ENCODE peak calls at places on chromosomes 7 and 10, in seven cellular contexts. One of them, this sample, is unnamed.

GRCh38 chr10:77321868-77322267 is 315.7 kb downstream of the KCNMA1 start:
- ATAC-seq in lung: no peak
- ATAC-seq in foreskin keratinocyte: no peak
- ATAC-seq in lower lobe of right lung: no peak
- ATAC-seq in mucosa of descending colon: no peak
- ATAC-seq in GM12878: no peak
- ATAC-seq in HCT116: no peak
- ATAC-seq in this sample: no peak

GRCh38 chr10:99435986-99436633 is 5.7 kb upstream of the GOT1 start:
- ATAC-seq in lung: peak; percentile 42
- ATAC-seq in HCT116: peak; percentile 58
- ATAC-seq in mucosa of descending colon: peak; percentile 37
- ATAC-seq in GM12878: peak; percentile 77
- ATAC-seq in foreskin keratinocyte: peak; percentile 64
- ATAC-seq in lower lobe of right lung: peak; percentile 61
- ATAC-seq in this sample: peak; percentile 40

GRCh38 chr10:123618224-123618623 is 47.9 kb upstream of the GPR26 start:
- ATAC-seq in lower lobe of right lung: no peak
- ATAC-seq in HCT116: no peak
- ATAC-seq in mucosa of descending colon: no peak
- ATAC-seq in GM12878: no peak
- ATAC-seq in lung: no peak
- ATAC-seq in foreskin keratinocyte: no peak
- ATAC-seq in this sample: no peak

GRCh38 chr7:114629762-114630161 is 215.1 kb downstream of the FOXP2 start:
- ATAC-seq in mucosa of descending colon: no peak
- ATAC-seq in GM12878: no peak
- ATAC-seq in foreskin keratinocyte: no peak
- ATAC-seq in lower lobe of right lung: no peak
- ATAC-seq in HCT116: no peak
- ATAC-seq in lung: no peak
- ATAC-seq in this sample: no peak

GRCh38 chr7:158887594-158887993 is 31.2 kb downstream of the DYNC2I1 start:
- ATAC-seq in lung: no peak
- ATAC-seq in foreskin keratinocyte: no peak
- ATAC-seq in HCT116: no peak
- ATAC-seq in GM12878: no peak
- ATAC-seq in lower lobe of right lung: no peak
- ATAC-seq in mucosa of descending colon: no peak
- ATAC-seq in this sample: no peak

GRCh38 chr10:6269953-6270867 is 67.5 kb downstream of the PFKFB3 start:
- ATAC-seq in mucosa of descending colon: peak; percentile 64
- ATAC-seq in lung: peak; percentile 25
- ATAC-seq in HCT116: no peak
- ATAC-seq in GM12878: peak; percentile 80
- ATAC-seq in foreskin keratinocyte: peak; percentile 3
- ATAC-seq in lower lobe of right lung: peak; percentile 33
- ATAC-seq in this sample: no peak

GRCh38 chr7:94266278-94266677 is 128.4 kb upstream of the COL1A2 start:
- ATAC-seq in lower lobe of right lung: peak; percentile 85
- ATAC-seq in foreskin keratinocyte: no peak
- ATAC-seq in lung: peak; percentile 72
- ATAC-seq in GM12878: no peak
- ATAC-seq in mucosa of descending colon: no peak
- ATAC-seq in HCT116: no peak
- ATAC-seq in this sample: peak; percentile 84

GRCh38 chr10:52746169-52746568 is 26.4 kb downstream of the MBL2 start:
- ATAC-seq in foreskin keratinocyte: no peak
- ATAC-seq in HCT116: peak; percentile 91
- ATAC-seq in mucosa of descending colon: peak; percentile 36
- ATAC-seq in lung: no peak
- ATAC-seq in GM12878: no peak
- ATAC-seq in lower lobe of right lung: no peak
- ATAC-seq in this sample: no peak

GRCh38 chr7:114916261-114916892 is 5.5 kb upstream of the MDFIC start:
- ATAC-seq in HCT116: no peak
- ATAC-seq in mucosa of descending colon: peak; percentile 76
- ATAC-seq in GM12878: peak; percentile 91
- ATAC-seq in lung: no peak
- ATAC-seq in foreskin keratinocyte: no peak
- ATAC-seq in lower lobe of right lung: no peak
- ATAC-seq in this sample: no peak

GRCh38 chr10:36681751-36682633 is 443.4 kb upstream of the ANKRD30A start:
- ATAC-seq in GM12878: no peak
- ATAC-seq in mucosa of descending colon: no peak
- ATAC-seq in HCT116: no peak
- ATAC-seq in foreskin keratinocyte: no peak
- ATAC-seq in lower lobe of right lung: no peak
- ATAC-seq in lung: no peak
- ATAC-seq in this sample: no peak

GRCh38 chr10:68506406-68506805 is 20.9 kb downstream of the SLC25A16 start:
- ATAC-seq in lung: no peak
- ATAC-seq in HCT116: no peak
- ATAC-seq in mucosa of descending colon: peak; percentile 88
- ATAC-seq in GM12878: no peak
- ATAC-seq in foreskin keratinocyte: no peak
- ATAC-seq in lower lobe of right lung: no peak
- ATAC-seq in this sample: no peak

GRCh38 chr10:79322616-79323566 is 24.4 kb upstream of the PPIF start:
- ATAC-seq in HCT116: peak; percentile 40
- ATAC-seq in mucosa of descending colon: peak; percentile 72
- ATAC-seq in GM12878: peak; percentile 74
- ATAC-seq in foreskin keratinocyte: peak; percentile 11
- ATAC-seq in lung: peak; percentile 28
- ATAC-seq in lower lobe of right lung: peak; percentile 70
- ATAC-seq in this sample: peak; percentile 37

GRCh38 chr7:101556453-101556968 is 72.6 kb downstream of the MYL10 start:
- ATAC-seq in lung: no peak
- ATAC-seq in mucosa of descending colon: no peak
- ATAC-seq in HCT116: no peak
- ATAC-seq in GM12878: no peak
- ATAC-seq in lower lobe of right lung: no peak
- ATAC-seq in foreskin keratinocyte: no peak
- ATAC-seq in this sample: no peak

GRCh38 chr10:119217937-119218579 is 10.7 kb downstream of the GRK5 start:
- ATAC-seq in lower lobe of right lung: peak; percentile 43
- ATAC-seq in foreskin keratinocyte: no peak
- ATAC-seq in GM12878: no peak
- ATAC-seq in mucosa of descending colon: no peak
- ATAC-seq in HCT116: no peak
- ATAC-seq in lung: peak; percentile 50
- ATAC-seq in this sample: peak; percentile 69

GRCh38 chr10:79403441-79404230 is 41.8 kb downstream of the ZCCHC24 start:
- ATAC-seq in lung: no peak
- ATAC-seq in HCT116: no peak
- ATAC-seq in lower lobe of right lung: peak; percentile 2
- ATAC-seq in GM12878: no peak
- ATAC-seq in foreskin keratinocyte: no peak
- ATAC-seq in mucosa of descending colon: no peak
- ATAC-seq in this sample: no peak

GRCh38 chr7:130932667-130933432 is 198.8 kb upstream of the KLF14 start:
- ATAC-seq in HCT116: peak; percentile 21
- ATAC-seq in GM12878: peak; percentile 20
- ATAC-seq in lower lobe of right lung: no peak
- ATAC-seq in lung: no peak
- ATAC-seq in foreskin keratinocyte: no peak
- ATAC-seq in mucosa of descending colon: no peak
- ATAC-seq in this sample: no peak

GRCh38 chr10:70785190-70785589 is at the start of gene TBATA:
- ATAC-seq in mucosa of descending colon: peak; percentile 25
- ATAC-seq in GM12878: no peak
- ATAC-seq in lung: no peak
- ATAC-seq in lower lobe of right lung: peak; percentile 52
- ATAC-seq in foreskin keratinocyte: no peak
- ATAC-seq in HCT116: no peak
- ATAC-seq in this sample: no peak

GRCh38 chr7:136900005-136900404 is 31.6 kb downstream of the CHRM2 start:
- ATAC-seq in foreskin keratinocyte: no peak
- ATAC-seq in lung: no peak
- ATAC-seq in HCT116: no peak
- ATAC-seq in mucosa of descending colon: no peak
- ATAC-seq in GM12878: peak; percentile 75
- ATAC-seq in lower lobe of right lung: no peak
- ATAC-seq in this sample: no peak

GRCh38 chr10:100826661-100826982 is 81.2 kb downstream of the PAX2 start:
- ATAC-seq in lower lobe of right lung: peak; percentile 24
- ATAC-seq in HCT116: peak; percentile 39
- ATAC-seq in foreskin keratinocyte: no peak
- ATAC-seq in mucosa of descending colon: peak; percentile 45
- ATAC-seq in GM12878: no peak
- ATAC-seq in lung: no peak
- ATAC-seq in this sample: no peak

GRCh38 chr7:47451851-47452205 is 130.1 kb downstream of the TNS3 start:
- ATAC-seq in mucosa of descending colon: no peak
- ATAC-seq in lung: no peak
- ATAC-seq in foreskin keratinocyte: no peak
- ATAC-seq in lower lobe of right lung: no peak
- ATAC-seq in HCT116: no peak
- ATAC-seq in GM12878: no peak
- ATAC-seq in this sample: no peak
- H3K4me1 ChIP-seq in mucosa of descending colon: peaks cover 41% of the 10 kb centered on the region
- H3K4me1 ChIP-seq in lung: peaks cover 3% of the 10 kb centered on the region
- H3K4me1 ChIP-seq in foreskin keratinocyte: peaks cover 8% of the 10 kb centered on the region
- H3K4me1 ChIP-seq in lower lobe of right lung: peaks cover 47% of the 10 kb centered on the region
- H3K4me1 ChIP-seq in HCT116: peaks cover 9% of the 10 kb centered on the region
- H3K4me1 ChIP-seq in GM12878: no peaks in the 10 kb centered on the region
- H3K4me1 ChIP-seq in this sample: peaks cover 56% of the 10 kb centered on the region

GRCh38 chr7:52163311-52163710 is 846.7 kb upstream of the COBL start:
- ATAC-seq in mucosa of descending colon: no peak
- ATAC-seq in foreskin keratinocyte: no peak
- ATAC-seq in lower lobe of right lung: no peak
- ATAC-seq in HCT116: no peak
- ATAC-seq in GM12878: no peak
- ATAC-seq in lung: no peak
- ATAC-seq in this sample: no peak

DNA sequence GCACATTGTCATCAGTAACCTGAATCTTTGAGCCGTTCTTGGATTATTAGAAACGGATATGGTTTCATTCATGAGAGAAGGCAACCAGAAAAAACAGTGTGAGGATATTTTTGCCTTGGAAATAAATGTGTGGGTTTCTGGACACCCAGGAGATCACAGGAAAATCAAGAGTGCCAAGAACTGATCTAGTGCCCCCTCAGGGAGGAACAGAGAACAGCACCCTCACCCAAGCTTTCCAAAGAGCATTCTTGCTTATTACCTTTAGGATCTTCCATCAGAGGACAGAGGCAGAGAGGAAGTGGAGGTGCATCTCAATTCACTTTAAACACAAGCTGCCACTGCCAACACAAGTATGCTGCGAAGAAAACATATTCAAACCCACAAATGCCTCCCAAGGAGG is 851.5 kb upstream of the COBL start:
- ATAC-seq in GM12878: no peak
- ATAC-seq in lung: no peak
- ATAC-seq in mucosa of descending colon: no peak
- ATAC-seq in HCT116: no peak
- ATAC-seq in foreskin keratinocyte: no peak
- ATAC-seq in lower lobe of right lung: no peak
- ATAC-seq in this sample: no peak
- TF ChIP-seq CTCF in GM12878: peak; percentile 32
- TF ChIP-seq CTCF in lung: no peak
- TF ChIP-seq CTCF in mucosa of descending colon: no peak
- TF ChIP-seq CTCF in HCT116: no peak
- TF ChIP-seq CTCF in foreskin keratinocyte: no peak
- TF ChIP-seq CTCF in lower lobe of right lung: peak; percentile 17
- TF ChIP-seq CTCF in this sample: no peak

DNA sequence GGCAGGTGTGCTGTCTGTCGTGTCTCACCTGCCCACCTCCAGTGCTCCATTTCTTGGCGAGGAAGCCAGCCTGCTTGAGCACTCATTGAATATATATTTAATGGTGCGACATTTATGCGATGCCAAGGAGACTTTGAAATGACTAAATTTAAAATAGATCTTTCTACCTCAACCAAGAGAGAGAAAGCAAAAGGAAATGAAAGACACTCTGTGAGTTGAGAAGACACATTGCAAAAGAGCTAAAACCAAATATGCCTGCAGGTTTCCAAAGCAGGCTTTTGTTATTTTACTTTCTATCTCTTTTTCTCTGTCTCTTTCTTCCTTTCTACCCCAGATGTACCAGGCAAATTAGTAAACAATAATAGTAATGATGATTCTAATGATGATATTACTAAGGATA is 53.6 kb upstream of the AOAH start:
- ATAC-seq in foreskin keratinocyte: no peak
- ATAC-seq in mucosa of descending colon: no peak
- ATAC-seq in GM12878: no peak
- ATAC-seq in lower lobe of right lung: no peak
- ATAC-seq in HCT116: no peak
- ATAC-seq in lung: no peak
- ATAC-seq in this sample: no peak
- H3K4me1 ChIP-seq in foreskin keratinocyte: no peaks in the 10 kb centered on the region
- H3K4me1 ChIP-seq in mucosa of descending colon: no peaks in the 10 kb centered on the region
- H3K4me1 ChIP-seq in GM12878: no peaks in the 10 kb centered on the region
- H3K4me1 ChIP-seq in lower lobe of right lung: peaks cover 4% of the 10 kb centered on the region
- H3K4me1 ChIP-seq in HCT116: no peaks in the 10 kb centered on the region
- H3K4me1 ChIP-seq in lung: no peaks in the 10 kb centered on the region
- H3K4me1 ChIP-seq in this sample: no peaks in the 10 kb centered on the region

GRCh38 chr7:64183827-64184372 is 23.1 kb upstream of the ZNF735 start:
- ATAC-seq in GM12878: no peak
- ATAC-seq in lower lobe of right lung: no peak
- ATAC-seq in lung: no peak
- ATAC-seq in foreskin keratinocyte: no peak
- ATAC-seq in HCT116: no peak
- ATAC-seq in mucosa of descending colon: no peak
- ATAC-seq in this sample: no peak

GRCh38 chr7:64182036-64182790 is 24.8 kb upstream of the ZNF735 start:
- ATAC-seq in HCT116: no peak
- ATAC-seq in lung: no peak
- ATAC-seq in lower lobe of right lung: peak; percentile 6
- ATAC-seq in foreskin keratinocyte: no peak
- ATAC-seq in mucosa of descending colon: no peak
- ATAC-seq in GM12878: no peak
- ATAC-seq in this sample: no peak

GRCh38 chr7:64183126-64183742 is 23.8 kb upstream of the ZNF735 start:
- ATAC-seq in lower lobe of right lung: peak; percentile 54
- ATAC-seq in mucosa of descending colon: no peak
- ATAC-seq in foreskin keratinocyte: no peak
- ATAC-seq in HCT116: no peak
- ATAC-seq in lung: no peak
- ATAC-seq in GM12878: no peak
- ATAC-seq in this sample: no peak

GRCh38 chr7:64181586-64181985 is 25.4 kb upstream of the ZNF735 start:
- ATAC-seq in HCT116: no peak
- ATAC-seq in mucosa of descending colon: no peak
- ATAC-seq in GM12878: no peak
- ATAC-seq in foreskin keratinocyte: no peak
- ATAC-seq in lung: no peak
- ATAC-seq in lower lobe of right lung: no peak
- ATAC-seq in this sample: no peak

GRCh38 chr7:64180989-64181388 is 26.0 kb upstream of the ZNF735 start:
- ATAC-seq in GM12878: no peak
- ATAC-seq in mucosa of descending colon: no peak
- ATAC-seq in HCT116: no peak
- ATAC-seq in lung: no peak
- ATAC-seq in lower lobe of right lung: no peak
- ATAC-seq in foreskin keratinocyte: no peak
- ATAC-seq in this sample: no peak
- TF ChIP-seq CTCF in GM12878: peak; percentile 6
- TF ChIP-seq CTCF in mucosa of descending colon: no peak
- TF ChIP-seq CTCF in HCT116: no peak
- TF ChIP-seq CTCF in lung: no peak
- TF ChIP-seq CTCF in lower lobe of right lung: peak; percentile 41
- TF ChIP-seq CTCF in foreskin keratinocyte: peak; percentile 32
- TF ChIP-seq CTCF in this sample: peak; percentile 43